ENCODE peak calls at places on chromosomes 4 and X, in six cellular contexts. G is CD8-positive, alpha-beta T cell; H is AG10803; O is thyroid gland; V is GM06990; Y is bronchial epithelial cell. K is an unnamed sample.

GRCh38 chr4:4456351-4456750 is 69.4 kb downstream of the NSG1 start:
- DNase-seq in G (no peak), H (no peak), O (no peak), V (no peak), Y (peak), K (no peak)

GRCh38 chr4:68360570-68360969 is 10.7 kb upstream of the YTHDC1 start:
- DNase-seq in G (no peak), H (no peak), O (no peak), V (no peak), Y (no peak), K (no peak)

GRCh38 chrX:38052096-38052495 is 45.7 kb downstream of the SYTL5 start:
- DNase-seq in G (no peak), H (peak), O (no peak), V (no peak), Y (peak), K (no peak)

GRCh38 chrX:64191281-64192010 is 14.1 kb downstream of the AMER1 start:
- DNase-seq in G (no peak), H (no peak), O (no peak), V (no peak), Y (no peak), K (no peak)

GRCh38 chr4:1898007-1898406 is 26.8 kb downstream of the NSD2 start:
- DNase-seq in G (no peak), H (no peak), O (no peak), V (no peak), Y (no peak), K (no peak)

GRCh38 chrX:152480269-152481212 is 29.4 kb upstream of the GABRA3 start:
- DNase-seq in G (no peak), H (no peak), O (no peak), V (no peak), Y (no peak), K (no peak)

GRCh38 chrX:150410513-150410912 is 47.4 kb downstream of the MAMLD1 start:
- DNase-seq in G (no peak), H (peak), O (no peak), V (no peak), Y (no peak), K (no peak)

GRCh38 chr4:145679991-145680455 is at the start of gene C4orf51:
- DNase-seq in G (no peak), H (peak), O (peak), V (no peak), Y (peak), K (no peak)

GRCh38 chrX:28595346-28595745 is 8.1 kb downstream of the IL1RAPL1 start:
- DNase-seq in G (no peak), H (no peak), O (no peak), V (no peak), Y (no peak), K (no peak)

GRCh38 chrX:126165401-126165720 is 728 bp downstream of the DCAF12L2 start:
- DNase-seq in G (no peak), H (no peak), O (no peak), V (no peak), Y (no peak), K (no peak)

GRCh38 chrX:125203737-125204578 is 115.7 kb upstream of the TEX13C start:
- DNase-seq in G (no peak), H (peak), O (peak), V (no peak), Y (peak), K (peak)

GRCh38 chr4:32789026-32789608 is 2068.9 kb downstream of the PCDH7 start:
- DNase-seq in G (no peak), H (no peak), O (no peak), V (no peak), Y (peak), K (no peak)

GRCh38 chr4:173347467-173347866 is 13.3 kb upstream of the HMGB2 start:
- DNase-seq in G (no peak), H (no peak), O (no peak), V (no peak), Y (no peak), K (no peak)

GRCh38 chr4:69196209-69196965 is 18.2 kb downstream of the UGT2B11 start:
- DNase-seq in G (no peak), H (no peak), O (no peak), V (no peak), Y (peak), K (no peak)

GRCh38 chrX:40158036-40158706 is 60.4 kb upstream of the BCOR start:
- DNase-seq in G (no peak), H (no peak), O (no peak), V (no peak), Y (no peak), K (peak)
- TF ChIP-seq CTCF in G (peak), H (no peak), O (peak), V (no peak), Y (no peak), K (peak)

GRCh38 chr4:94686086-94686485 is 71.7 kb upstream of the BMPR1B start:
- DNase-seq in G (no peak), H (no peak), O (no peak), V (no peak), Y (no peak), K (no peak)

GRCh38 chr4:94678896-94679295 is 78.9 kb upstream of the BMPR1B start:
- DNase-seq in G (no peak), H (peak), O (no peak), V (no peak), Y (peak), K (no peak)

GRCh38 chr4:94676910-94677309 is 80.8 kb upstream of the BMPR1B start:
- DNase-seq in G (no peak), H (peak), O (no peak), V (no peak), Y (no peak), K (no peak)

GRCh38 chr4:94680131-94680862 is 77.5 kb upstream of the BMPR1B start:
- DNase-seq in G (no peak), H (no peak), O (no peak), V (no peak), Y (no peak), K (no peak)
- TF ChIP-seq CTCF in G (no peak), H (no peak), O (no peak), V (no peak), Y (no peak), K (no peak)

DNA sequence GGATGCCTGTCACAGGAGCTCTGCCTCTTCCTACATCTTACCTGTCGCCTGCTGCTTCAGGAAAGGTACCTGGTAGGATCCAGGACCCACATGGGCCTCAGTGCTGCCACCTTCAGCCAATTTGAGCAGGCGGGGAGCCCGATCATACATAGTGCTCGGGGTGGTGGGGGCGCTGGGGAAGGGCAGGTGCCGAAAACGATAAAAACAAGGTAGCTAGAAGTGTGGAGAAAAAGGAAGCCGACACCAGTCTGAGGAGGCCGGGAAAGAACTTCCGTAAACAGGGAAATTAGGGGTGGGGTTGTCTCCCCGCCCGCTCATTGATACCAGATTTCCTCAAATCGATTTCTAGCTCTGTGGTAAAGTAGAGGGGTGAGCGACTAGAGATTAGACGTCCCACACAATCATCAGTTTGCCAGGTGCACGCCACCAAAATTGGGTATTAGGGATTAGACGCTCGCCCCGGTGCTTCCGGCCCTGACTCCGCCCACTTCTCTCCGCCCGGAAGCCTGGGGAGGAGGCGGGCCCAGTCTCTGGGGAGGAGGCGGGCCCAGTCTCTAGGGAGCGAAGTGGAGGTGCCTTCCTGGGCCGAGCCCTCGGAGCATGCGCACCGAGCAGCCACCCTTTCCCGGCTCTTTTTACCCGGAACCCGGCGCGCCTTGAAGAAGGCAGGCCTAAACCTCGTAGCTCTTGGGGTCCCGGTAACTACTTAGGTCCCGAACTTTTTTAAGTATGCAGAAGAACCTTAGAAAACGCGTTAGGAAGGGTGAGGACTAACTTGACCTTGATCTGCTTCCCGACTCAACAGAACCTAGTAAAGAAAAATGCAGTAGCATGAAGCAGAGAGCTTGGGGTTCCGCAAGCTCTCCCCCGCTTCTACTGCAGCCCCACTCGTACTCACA is at the start of gene STPG2:
- DNase-seq in G (peak), H (peak), O (peak), V (peak), Y (peak), K (peak)
- TF ChIP-seq CTCF in G (peak), H (peak), O (peak), V (peak), Y (peak), K (peak)

GRCh38 chr4:34943719-34944386 is 1300.5 kb downstream of the ARAP2 start:
- DNase-seq in G (no peak), H (no peak), O (no peak), V (no peak), Y (no peak), K (no peak)

GRCh38 chr4:34935739-34936138 is 1308.6 kb downstream of the ARAP2 start:
- DNase-seq in G (no peak), H (no peak), O (no peak), V (no peak), Y (peak), K (no peak)

DNA sequence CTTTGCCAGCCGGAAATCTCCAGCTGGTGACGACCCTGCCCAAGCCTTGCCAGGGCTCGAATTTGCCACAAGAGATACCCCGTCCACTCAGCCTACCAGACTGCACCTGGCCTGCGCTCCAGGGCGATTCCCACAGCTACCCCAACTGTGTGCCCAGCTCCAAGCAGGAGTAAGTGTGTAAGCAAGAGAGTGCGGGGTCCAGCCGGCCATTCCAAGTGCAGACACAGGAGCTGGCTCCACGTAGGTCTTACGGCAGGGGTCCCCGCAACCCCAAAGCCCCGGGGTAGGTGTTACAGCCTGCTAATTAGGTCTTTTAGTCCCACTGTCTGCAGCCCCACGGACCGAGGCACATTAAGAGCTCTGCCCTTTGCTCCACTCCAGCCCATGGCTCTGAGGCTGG is 1305.2 kb downstream of the ARAP2 start:
- DNase-seq in G (no peak), H (no peak), O (no peak), V (no peak), Y (no peak), K (no peak)
- TF ChIP-seq CTCF in G (no peak), H (no peak), O (no peak), V (no peak), Y (no peak), K (no peak)

GRCh38 chr4:126223784-126224407 is 909.1 kb downstream of the FAT4 start:
- DNase-seq in G (no peak), H (peak), O (no peak), V (no peak), Y (peak), K (no peak)
- TF ChIP-seq CTCF in G (no peak), H (peak), O (peak), V (peak), Y (peak), K (peak)

DNA sequence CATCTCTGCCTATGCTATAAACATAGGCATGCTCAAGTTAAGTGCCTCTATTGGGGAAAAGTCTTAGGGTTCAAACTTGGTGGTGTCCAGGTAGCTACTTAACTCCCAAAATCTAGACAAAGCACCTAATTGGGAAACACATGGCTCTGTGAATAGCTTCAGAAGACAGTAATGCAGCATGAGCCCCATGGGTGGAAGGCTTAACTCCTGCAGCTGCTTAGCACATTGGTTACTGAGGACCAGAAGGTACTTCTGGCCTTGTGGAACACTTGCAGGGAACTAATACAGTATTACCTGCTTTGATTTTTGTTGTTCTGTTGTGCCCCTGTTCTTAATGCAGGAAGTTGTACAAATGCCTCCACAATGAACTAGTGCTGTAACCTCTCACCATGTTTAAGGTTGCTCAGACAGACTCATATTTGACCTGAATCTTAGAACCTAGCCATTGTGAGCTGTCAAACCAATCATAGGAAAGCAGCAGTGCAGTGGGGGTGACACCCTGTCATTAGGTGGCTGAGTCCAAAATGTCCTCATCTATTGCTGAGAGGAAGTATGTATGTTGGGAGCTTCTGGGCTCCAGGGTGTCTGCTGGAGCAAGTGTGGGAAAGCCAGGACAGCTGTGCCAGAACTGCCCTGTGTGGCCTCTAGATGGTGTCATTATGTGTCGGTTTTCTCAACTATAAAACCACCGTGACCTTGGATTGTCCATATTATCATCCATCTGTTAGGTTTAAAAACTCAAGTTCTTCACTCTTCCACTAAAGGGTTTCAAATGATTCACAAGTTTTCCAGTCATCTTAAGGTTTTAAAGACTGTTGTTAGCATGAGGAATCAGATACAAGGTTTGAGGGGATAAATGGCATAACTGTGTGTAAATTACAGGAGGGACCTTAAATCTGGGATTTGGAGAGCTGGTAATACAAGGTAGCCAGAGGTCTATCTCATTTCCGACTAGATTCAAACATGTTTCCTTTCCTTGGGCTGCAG is 69.9 kb upstream of the WDR1 start:
- DNase-seq in G (no peak), H (peak), O (no peak), V (no peak), Y (no peak), K (no peak)
- TF ChIP-seq CTCF in G (no peak), H (peak), O (no peak), V (peak), Y (no peak), K (no peak)

GRCh38 chrX:132940727-132941162 is 17.7 kb downstream of the HS6ST2 start:
- DNase-seq in G (no peak), H (no peak), O (no peak), V (no peak), Y (peak), K (no peak)
- TF ChIP-seq CTCF in G (no peak), H (no peak), O (no peak), V (no peak), Y (peak), K (no peak)

K was measured in GM10248.